ENCODE peak calls at places on chromosomes 3 and 15, in ten cellular contexts. One of them, this sample, is unnamed.

GRCh38 chr3:186152361-186152798 is 43.5 kb upstream of the ETV5 start:
- DNase-seq in HFFc6: no peak
- DNase-seq in NCI-H460: no peak
- DNase-seq in activated CD8-positive, alpha-beta memory T cell treated with anti-CD3 and anti-CD28 coated beads, Interleukin-2, amount 50 U/mL, for 48 hours: no peak
- DNase-seq in stimulated activated CD4-positive, alpha-beta T cell treated with anti-CD3 and anti-CD28 coated beads, TNF-alpha, amount 100 ng/mL, for 24 hours: no peak
- DNase-seq in AG08396: no peak
- DNase-seq in cardiac fibroblast: no peak
- DNase-seq in GM10248: no peak
- DNase-seq in lung microvascular endothelial cell: no peak
- DNase-seq in GM04503: no peak
- DNase-seq in this sample: no peak

GRCh38 chr3:67526246-67526645 is 128.2 kb downstream of the SUCLG2 start:
- DNase-seq in HFFc6: peak; percentile 71
- DNase-seq in NCI-H460: no peak
- DNase-seq in activated CD8-positive, alpha-beta memory T cell treated with anti-CD3 and anti-CD28 coated beads, Interleukin-2, amount 50 U/mL, for 48 hours: no peak
- DNase-seq in stimulated activated CD4-positive, alpha-beta T cell treated with anti-CD3 and anti-CD28 coated beads, TNF-alpha, amount 100 ng/mL, for 24 hours: no peak
- DNase-seq in AG08396: peak; percentile 29
- DNase-seq in cardiac fibroblast: peak; percentile 77
- DNase-seq in GM10248: no peak
- DNase-seq in lung microvascular endothelial cell: no peak
- DNase-seq in GM04503: peak; percentile 78
- DNase-seq in this sample: peak; percentile 71

GRCh38 chr3:56977561-56977889 is 82.9 kb upstream of the SPATA12 start:
- DNase-seq in HFFc6: no peak
- DNase-seq in NCI-H460: no peak
- DNase-seq in activated CD8-positive, alpha-beta memory T cell treated with anti-CD3 and anti-CD28 coated beads, Interleukin-2, amount 50 U/mL, for 48 hours: no peak
- DNase-seq in stimulated activated CD4-positive, alpha-beta T cell treated with anti-CD3 and anti-CD28 coated beads, TNF-alpha, amount 100 ng/mL, for 24 hours: no peak
- DNase-seq in AG08396: no peak
- DNase-seq in cardiac fibroblast: no peak
- DNase-seq in GM10248: no peak
- DNase-seq in lung microvascular endothelial cell: no peak
- DNase-seq in GM04503: no peak
- DNase-seq in this sample: no peak

GRCh38 chr15:48367483-48367882 is 36.3 kb downstream of the DUT start:
- DNase-seq in HFFc6: no peak
- DNase-seq in NCI-H460: no peak
- DNase-seq in activated CD8-positive, alpha-beta memory T cell treated with anti-CD3 and anti-CD28 coated beads, Interleukin-2, amount 50 U/mL, for 48 hours: no peak
- DNase-seq in stimulated activated CD4-positive, alpha-beta T cell treated with anti-CD3 and anti-CD28 coated beads, TNF-alpha, amount 100 ng/mL, for 24 hours: no peak
- DNase-seq in AG08396: no peak
- DNase-seq in cardiac fibroblast: peak; percentile 76
- DNase-seq in GM10248: no peak
- DNase-seq in lung microvascular endothelial cell: no peak
- DNase-seq in GM04503: no peak
- DNase-seq in this sample: no peak

GRCh38 chr3:188303286-188303799 is 149.4 kb downstream of the LPP start:
- DNase-seq in HFFc6: no peak
- DNase-seq in NCI-H460: no peak
- DNase-seq in activated CD8-positive, alpha-beta memory T cell treated with anti-CD3 and anti-CD28 coated beads, Interleukin-2, amount 50 U/mL, for 48 hours: no peak
- DNase-seq in stimulated activated CD4-positive, alpha-beta T cell treated with anti-CD3 and anti-CD28 coated beads, TNF-alpha, amount 100 ng/mL, for 24 hours: no peak
- DNase-seq in AG08396: no peak
- DNase-seq in cardiac fibroblast: no peak
- DNase-seq in GM10248: no peak
- DNase-seq in lung microvascular endothelial cell: no peak
- DNase-seq in GM04503: no peak
- DNase-seq in this sample: no peak

GRCh38 chr15:74830868-74831267 is 4.4 kb downstream of the CPLX3 start:
- DNase-seq in HFFc6: no peak
- DNase-seq in NCI-H460: no peak
- DNase-seq in activated CD8-positive, alpha-beta memory T cell treated with anti-CD3 and anti-CD28 coated beads, Interleukin-2, amount 50 U/mL, for 48 hours: no peak
- DNase-seq in stimulated activated CD4-positive, alpha-beta T cell treated with anti-CD3 and anti-CD28 coated beads, TNF-alpha, amount 100 ng/mL, for 24 hours: no peak
- DNase-seq in AG08396: no peak
- DNase-seq in cardiac fibroblast: no peak
- DNase-seq in GM10248: no peak
- DNase-seq in lung microvascular endothelial cell: no peak
- DNase-seq in GM04503: no peak
- DNase-seq in this sample: no peak

GRCh38 chr15:26945046-26945445 is 25.9 kb upstream of the GABRG3 start:
- DNase-seq in HFFc6: no peak
- DNase-seq in NCI-H460: no peak
- DNase-seq in activated CD8-positive, alpha-beta memory T cell treated with anti-CD3 and anti-CD28 coated beads, Interleukin-2, amount 50 U/mL, for 48 hours: no peak
- DNase-seq in stimulated activated CD4-positive, alpha-beta T cell treated with anti-CD3 and anti-CD28 coated beads, TNF-alpha, amount 100 ng/mL, for 24 hours: no peak
- DNase-seq in AG08396: no peak
- DNase-seq in cardiac fibroblast: no peak
- DNase-seq in GM10248: no peak
- DNase-seq in lung microvascular endothelial cell: no peak
- DNase-seq in GM04503: no peak
- DNase-seq in this sample: no peak

GRCh38 chr3:115072265-115073008 is 74.7 kb downstream of the ZBTB20 start:
- DNase-seq in HFFc6: peak; percentile 48
- DNase-seq in NCI-H460: no peak
- DNase-seq in activated CD8-positive, alpha-beta memory T cell treated with anti-CD3 and anti-CD28 coated beads, Interleukin-2, amount 50 U/mL, for 48 hours: no peak
- DNase-seq in stimulated activated CD4-positive, alpha-beta T cell treated with anti-CD3 and anti-CD28 coated beads, TNF-alpha, amount 100 ng/mL, for 24 hours: no peak
- DNase-seq in AG08396: peak; percentile 3
- DNase-seq in cardiac fibroblast: peak; percentile 62
- DNase-seq in GM10248: no peak
- DNase-seq in lung microvascular endothelial cell: peak; percentile 89
- DNase-seq in GM04503: peak; percentile 46
- DNase-seq in this sample: peak; percentile 28

GRCh38 chr15:40252438-40253178 is 13.7 kb downstream of the PAK6 start:
- DNase-seq in HFFc6: no peak
- DNase-seq in NCI-H460: no peak
- DNase-seq in activated CD8-positive, alpha-beta memory T cell treated with anti-CD3 and anti-CD28 coated beads, Interleukin-2, amount 50 U/mL, for 48 hours: peak; percentile 61
- DNase-seq in stimulated activated CD4-positive, alpha-beta T cell treated with anti-CD3 and anti-CD28 coated beads, TNF-alpha, amount 100 ng/mL, for 24 hours: no peak
- DNase-seq in AG08396: no peak
- DNase-seq in cardiac fibroblast: no peak
- DNase-seq in GM10248: no peak
- DNase-seq in lung microvascular endothelial cell: no peak
- DNase-seq in GM04503: no peak
- DNase-seq in this sample: peak; percentile 7

GRCh38 chr15:98154863-98155262 is 194.4 kb downstream of the ARRDC4 start:
- DNase-seq in HFFc6: peak; percentile 97
- DNase-seq in NCI-H460: no peak
- DNase-seq in activated CD8-positive, alpha-beta memory T cell treated with anti-CD3 and anti-CD28 coated beads, Interleukin-2, amount 50 U/mL, for 48 hours: no peak
- DNase-seq in stimulated activated CD4-positive, alpha-beta T cell treated with anti-CD3 and anti-CD28 coated beads, TNF-alpha, amount 100 ng/mL, for 24 hours: no peak
- DNase-seq in AG08396: no peak
- DNase-seq in cardiac fibroblast: peak; percentile 68
- DNase-seq in GM10248: no peak
- DNase-seq in lung microvascular endothelial cell: no peak
- DNase-seq in GM04503: peak; percentile 49
- DNase-seq in this sample: peak; percentile 62

GRCh38 chr3:105040026-105040622 is 326.6 kb upstream of the ALCAM start:
- DNase-seq in HFFc6: no peak
- DNase-seq in NCI-H460: no peak
- DNase-seq in activated CD8-positive, alpha-beta memory T cell treated with anti-CD3 and anti-CD28 coated beads, Interleukin-2, amount 50 U/mL, for 48 hours: no peak
- DNase-seq in stimulated activated CD4-positive, alpha-beta T cell treated with anti-CD3 and anti-CD28 coated beads, TNF-alpha, amount 100 ng/mL, for 24 hours: no peak
- DNase-seq in AG08396: no peak
- DNase-seq in cardiac fibroblast: no peak
- DNase-seq in GM10248: no peak
- DNase-seq in lung microvascular endothelial cell: peak; percentile 2
- DNase-seq in GM04503: no peak
- DNase-seq in this sample: no peak

GRCh38 chr15:69686626-69687025 is 234.0 kb downstream of the RPLP1 start:
- DNase-seq in HFFc6: no peak
- DNase-seq in NCI-H460: no peak
- DNase-seq in activated CD8-positive, alpha-beta memory T cell treated with anti-CD3 and anti-CD28 coated beads, Interleukin-2, amount 50 U/mL, for 48 hours: no peak
- DNase-seq in stimulated activated CD4-positive, alpha-beta T cell treated with anti-CD3 and anti-CD28 coated beads, TNF-alpha, amount 100 ng/mL, for 24 hours: no peak
- DNase-seq in AG08396: no peak
- DNase-seq in cardiac fibroblast: no peak
- DNase-seq in GM10248: no peak
- DNase-seq in lung microvascular endothelial cell: no peak
- DNase-seq in GM04503: no peak
- DNase-seq in this sample: no peak

GRCh38 chr15:39461536-39462140 is 119.2 kb upstream of the THBS1 start:
- DNase-seq in HFFc6: no peak
- DNase-seq in NCI-H460: no peak
- DNase-seq in activated CD8-positive, alpha-beta memory T cell treated with anti-CD3 and anti-CD28 coated beads, Interleukin-2, amount 50 U/mL, for 48 hours: no peak
- DNase-seq in stimulated activated CD4-positive, alpha-beta T cell treated with anti-CD3 and anti-CD28 coated beads, TNF-alpha, amount 100 ng/mL, for 24 hours: no peak
- DNase-seq in AG08396: no peak
- DNase-seq in cardiac fibroblast: peak; percentile 25
- DNase-seq in GM10248: no peak
- DNase-seq in lung microvascular endothelial cell: peak; percentile 48
- DNase-seq in GM04503: no peak
- DNase-seq in this sample: peak; percentile 23

This sample was measured in fibroblast of villous mesenchyme.